ENCODE peak calls at places on chromosome 16, in five cellular contexts. One of them, this sample, is unnamed.

GRCh38 chr16:29662729-29663019 is 373 bp upstream of the SPN start:
- DNase-seq in NB4: peak
- DNase-seq in activated CD4-positive, alpha-beta T cell treated with anti-CD3 and anti-CD28 coated beads, Interleukin-2, amount 50 U/mL, for 1 hour: no peak
- DNase-seq in stromal cell of bone marrow: no peak
- DNase-seq in NCI-H1092: no peak
- DNase-seq in this sample: peak

GRCh38 chr16:86823125-86823524 is 244.8 kb downstream of the FOXL1 start:
- DNase-seq in NB4: no peak
- DNase-seq in activated CD4-positive, alpha-beta T cell treated with anti-CD3 and anti-CD28 coated beads, Interleukin-2, amount 50 U/mL, for 1 hour: no peak
- DNase-seq in stromal cell of bone marrow: no peak
- DNase-seq in NCI-H1092: no peak
- DNase-seq in this sample: no peak

GRCh38 chr16:70432304-70432799 is 6.5 kb downstream of the ST3GAL2 start:
- DNase-seq in NB4: peak
- DNase-seq in activated CD4-positive, alpha-beta T cell treated with anti-CD3 and anti-CD28 coated beads, Interleukin-2, amount 50 U/mL, for 1 hour: no peak
- DNase-seq in stromal cell of bone marrow: no peak
- DNase-seq in NCI-H1092: no peak
- DNase-seq in this sample: no peak

GRCh38 chr16:67563708-67564468 is 1.6 kb downstream of the CTCF start:
- DNase-seq in NB4: peak
- DNase-seq in activated CD4-positive, alpha-beta T cell treated with anti-CD3 and anti-CD28 coated beads, Interleukin-2, amount 50 U/mL, for 1 hour: peak
- DNase-seq in stromal cell of bone marrow: peak
- DNase-seq in NCI-H1092: no peak
- DNase-seq in this sample: peak

GRCh38 chr16:49510141-49510540 is 136.5 kb downstream of the C16orf78 start:
- DNase-seq in NB4: no peak
- DNase-seq in activated CD4-positive, alpha-beta T cell treated with anti-CD3 and anti-CD28 coated beads, Interleukin-2, amount 50 U/mL, for 1 hour: no peak
- DNase-seq in stromal cell of bone marrow: no peak
- DNase-seq in NCI-H1092: no peak
- DNase-seq in this sample: no peak

GRCh38 chr16:8458481-8458880 is 131.8 kb downstream of the TMEM114 start:
- DNase-seq in NB4: no peak
- DNase-seq in activated CD4-positive, alpha-beta T cell treated with anti-CD3 and anti-CD28 coated beads, Interleukin-2, amount 50 U/mL, for 1 hour: no peak
- DNase-seq in stromal cell of bone marrow: no peak
- DNase-seq in NCI-H1092: no peak
- DNase-seq in this sample: no peak

GRCh38 chr16:66905633-66906539 is 12.8 kb downstream of the CDH16 start:
- DNase-seq in NB4: no peak
- DNase-seq in activated CD4-positive, alpha-beta T cell treated with anti-CD3 and anti-CD28 coated beads, Interleukin-2, amount 50 U/mL, for 1 hour: peak
- DNase-seq in stromal cell of bone marrow: no peak
- DNase-seq in NCI-H1092: no peak
- DNase-seq in this sample: no peak

GRCh38 chr16:3188925-3189825 is 1.2 kb downstream of the OR1F1 start:
- DNase-seq in NB4: peak
- DNase-seq in activated CD4-positive, alpha-beta T cell treated with anti-CD3 and anti-CD28 coated beads, Interleukin-2, amount 50 U/mL, for 1 hour: peak
- DNase-seq in stromal cell of bone marrow: no peak
- DNase-seq in NCI-H1092: no peak
- DNase-seq in this sample: no peak

GRCh38 chr16:69187891-69188451 is 1.0 kb downstream of the SNTB2 start:
- DNase-seq in NB4: peak
- DNase-seq in activated CD4-positive, alpha-beta T cell treated with anti-CD3 and anti-CD28 coated beads, Interleukin-2, amount 50 U/mL, for 1 hour: peak
- DNase-seq in stromal cell of bone marrow: no peak
- DNase-seq in NCI-H1092: peak
- DNase-seq in this sample: no peak

GRCh38 chr16:75640598-75640997 is 6.9 kb downstream of the KARS1 start:
- DNase-seq in NB4: no peak
- DNase-seq in activated CD4-positive, alpha-beta T cell treated with anti-CD3 and anti-CD28 coated beads, Interleukin-2, amount 50 U/mL, for 1 hour: no peak
- DNase-seq in stromal cell of bone marrow: no peak
- DNase-seq in NCI-H1092: no peak
- DNase-seq in this sample: no peak

GRCh38 chr16:59748531-59748930 is 1014.4 kb upstream of the GOT2 start:
- DNase-seq in NB4: no peak
- DNase-seq in activated CD4-positive, alpha-beta T cell treated with anti-CD3 and anti-CD28 coated beads, Interleukin-2, amount 50 U/mL, for 1 hour: no peak
- DNase-seq in stromal cell of bone marrow: no peak
- DNase-seq in NCI-H1092: no peak
- DNase-seq in this sample: no peak

GRCh38 chr16:57306676-57307341 is 22.3 kb upstream of the PLLP start:
- DNase-seq in NB4: no peak
- DNase-seq in activated CD4-positive, alpha-beta T cell treated with anti-CD3 and anti-CD28 coated beads, Interleukin-2, amount 50 U/mL, for 1 hour: no peak
- DNase-seq in stromal cell of bone marrow: no peak
- DNase-seq in NCI-H1092: no peak
- DNase-seq in this sample: no peak

GRCh38 chr16:51816929-51817328 is 665.9 kb upstream of the SALL1 start:
- DNase-seq in NB4: no peak
- DNase-seq in activated CD4-positive, alpha-beta T cell treated with anti-CD3 and anti-CD28 coated beads, Interleukin-2, amount 50 U/mL, for 1 hour: no peak
- DNase-seq in stromal cell of bone marrow: no peak
- DNase-seq in NCI-H1092: no peak
- DNase-seq in this sample: no peak

GRCh38 chr16:69818811-69819587 is 56.9 kb downstream of the WWP2 start:
- DNase-seq in NB4: no peak
- DNase-seq in activated CD4-positive, alpha-beta T cell treated with anti-CD3 and anti-CD28 coated beads, Interleukin-2, amount 50 U/mL, for 1 hour: no peak
- DNase-seq in stromal cell of bone marrow: no peak
- DNase-seq in NCI-H1092: no peak
- DNase-seq in this sample: no peak

GRCh38 chr16:67571981-67572431 is 9.7 kb downstream of the CTCF start:
- DNase-seq in NB4: no peak
- DNase-seq in activated CD4-positive, alpha-beta T cell treated with anti-CD3 and anti-CD28 coated beads, Interleukin-2, amount 50 U/mL, for 1 hour: no peak
- DNase-seq in stromal cell of bone marrow: no peak
- DNase-seq in NCI-H1092: no peak
- DNase-seq in this sample: no peak

GRCh38 chr16:58421029-58421428 is 28.8 kb downstream of the GINS3 start:
- DNase-seq in NB4: no peak
- DNase-seq in activated CD4-positive, alpha-beta T cell treated with anti-CD3 and anti-CD28 coated beads, Interleukin-2, amount 50 U/mL, for 1 hour: no peak
- DNase-seq in stromal cell of bone marrow: no peak
- DNase-seq in NCI-H1092: no peak
- DNase-seq in this sample: no peak

GRCh38 chr16:2966803-2967184 is 2.4 kb upstream of the PAQR4 start:
- DNase-seq in NB4: no peak
- DNase-seq in activated CD4-positive, alpha-beta T cell treated with anti-CD3 and anti-CD28 coated beads, Interleukin-2, amount 50 U/mL, for 1 hour: no peak
- DNase-seq in stromal cell of bone marrow: no peak
- DNase-seq in NCI-H1092: no peak
- DNase-seq in this sample: no peak

GRCh38 chr16:4892356-4893102 is 44.4 kb downstream of the PPL start:
- DNase-seq in NB4: no peak
- DNase-seq in activated CD4-positive, alpha-beta T cell treated with anti-CD3 and anti-CD28 coated beads, Interleukin-2, amount 50 U/mL, for 1 hour: no peak
- DNase-seq in stromal cell of bone marrow: no peak
- DNase-seq in NCI-H1092: no peak
- DNase-seq in this sample: no peak

GRCh38 chr16:84529607-84530006 is 25.1 kb upstream of the MEAK7 start:
- DNase-seq in NB4: no peak
- DNase-seq in activated CD4-positive, alpha-beta T cell treated with anti-CD3 and anti-CD28 coated beads, Interleukin-2, amount 50 U/mL, for 1 hour: no peak
- DNase-seq in stromal cell of bone marrow: no peak
- DNase-seq in NCI-H1092: no peak
- DNase-seq in this sample: no peak

GRCh38 chr16:87241135-87241771 is 75.9 kb downstream of the C16orf95 start:
- DNase-seq in NB4: no peak
- DNase-seq in activated CD4-positive, alpha-beta T cell treated with anti-CD3 and anti-CD28 coated beads, Interleukin-2, amount 50 U/mL, for 1 hour: no peak
- DNase-seq in stromal cell of bone marrow: no peak
- DNase-seq in NCI-H1092: no peak
- DNase-seq in this sample: no peak

GRCh38 chr16:85750021-85750826 is 672 bp downstream of the C16orf74 start:
- DNase-seq in NB4: peak
- DNase-seq in activated CD4-positive, alpha-beta T cell treated with anti-CD3 and anti-CD28 coated beads, Interleukin-2, amount 50 U/mL, for 1 hour: peak
- DNase-seq in stromal cell of bone marrow: no peak
- DNase-seq in NCI-H1092: no peak
- DNase-seq in this sample: no peak

GRCh38 chr16:57091200-57091989 is 988 bp upstream of the CPNE2 start:
- DNase-seq in NB4: peak
- DNase-seq in activated CD4-positive, alpha-beta T cell treated with anti-CD3 and anti-CD28 coated beads, Interleukin-2, amount 50 U/mL, for 1 hour: no peak
- DNase-seq in stromal cell of bone marrow: no peak
- DNase-seq in NCI-H1092: no peak
- DNase-seq in this sample: no peak

GRCh38 chr16:75250809-75251279 is 580 bp downstream of the BCAR1 start:
- DNase-seq in NB4: peak
- DNase-seq in activated CD4-positive, alpha-beta T cell treated with anti-CD3 and anti-CD28 coated beads, Interleukin-2, amount 50 U/mL, for 1 hour: no peak
- DNase-seq in stromal cell of bone marrow: no peak
- DNase-seq in NCI-H1092: no peak
- DNase-seq in this sample: no peak

GRCh38 chr16:23407436-23408125 is 45.4 kb downstream of the COG7 start:
- DNase-seq in NB4: no peak
- DNase-seq in activated CD4-positive, alpha-beta T cell treated with anti-CD3 and anti-CD28 coated beads, Interleukin-2, amount 50 U/mL, for 1 hour: no peak
- DNase-seq in stromal cell of bone marrow: no peak
- DNase-seq in NCI-H1092: no peak
- DNase-seq in this sample: no peak

GRCh38 chr16:87240211-87241134 is 76.7 kb downstream of the C16orf95 start:
- DNase-seq in NB4: no peak
- DNase-seq in activated CD4-positive, alpha-beta T cell treated with anti-CD3 and anti-CD28 coated beads, Interleukin-2, amount 50 U/mL, for 1 hour: no peak
- DNase-seq in stromal cell of bone marrow: no peak
- DNase-seq in NCI-H1092: no peak
- DNase-seq in this sample: no peak

GRCh38 chr16:74064120-74064735 is 232.4 kb upstream of the PSMD7 start:
- DNase-seq in NB4: no peak
- DNase-seq in activated CD4-positive, alpha-beta T cell treated with anti-CD3 and anti-CD28 coated beads, Interleukin-2, amount 50 U/mL, for 1 hour: no peak
- DNase-seq in stromal cell of bone marrow: peak
- DNase-seq in NCI-H1092: peak
- DNase-seq in this sample: no peak

GRCh38 chr16:1101573-1102332 is 5.7 kb upstream of the C1QTNF8 start:
- DNase-seq in NB4: no peak
- DNase-seq in activated CD4-positive, alpha-beta T cell treated with anti-CD3 and anti-CD28 coated beads, Interleukin-2, amount 50 U/mL, for 1 hour: no peak
- DNase-seq in stromal cell of bone marrow: no peak
- DNase-seq in NCI-H1092: no peak
- DNase-seq in this sample: no peak

GRCh38 chr16:88772871-88773811 is 11.9 kb downstream of the PIEZO1 start:
- DNase-seq in NB4: no peak
- DNase-seq in activated CD4-positive, alpha-beta T cell treated with anti-CD3 and anti-CD28 coated beads, Interleukin-2, amount 50 U/mL, for 1 hour: no peak
- DNase-seq in stromal cell of bone marrow: peak
- DNase-seq in NCI-H1092: no peak
- DNase-seq in this sample: no peak